ENCODE peak calls at places on chromosome 14, in seven cellular contexts. R, W, Y, T, I, U and F are unnamed samples.

GRCh38 chr14:20143911-20144310 is 5.3 kb downstream of the OR4N5 start:
- DNase-seq in R (no peak), W (no peak), Y (no peak), T (peak; percentile 21), I (no peak), U (no peak), F (no peak)

GRCh38 chr14:105375635-105376057 is 22.7 kb upstream of the TEX22 start:
- DNase-seq in R (no peak), W (no peak), Y (no peak), T (no peak), I (no peak), U (no peak), F (no peak)

GRCh38 chr14:67575684-67576083 is 24.4 kb downstream of the PIGH start:
- DNase-seq in R (no peak), W (no peak), Y (no peak), T (no peak), I (no peak), U (peak; percentile 14), F (no peak)

GRCh38 chr14:100645200-100645985 is 58.2 kb upstream of the BEGAIN start:
- DNase-seq in R (peak; percentile 84), W (peak; percentile 11), Y (peak; percentile 76), T (peak; percentile 75), I (peak; percentile 54), U (peak; percentile 82), F (peak; percentile 92)

GRCh38 chr14:55125403-55125802 is 3.6 kb upstream of the LGALS3 start:
- DNase-seq in R (no peak), W (no peak), Y (no peak), T (no peak), I (no peak), U (no peak), F (no peak)

GRCh38 chr14:102778616-102779351 is 1.5 kb downstream of the TRAF3 start:
- DNase-seq in R (no peak), W (no peak), Y (no peak), T (no peak), I (no peak), U (no peak), F (no peak)

GRCh38 chr14:78029471-78030372 is 140.5 kb upstream of the NRXN3 start:
- DNase-seq in R (no peak), W (no peak), Y (no peak), T (no peak), I (peak; percentile 31), U (peak; percentile 23), F (peak; percentile 27)

GRCh38 chr14:103543140-103543539 is 14.1 kb downstream of the TRMT61A start:
- DNase-seq in R (peak; percentile 45), W (no peak), Y (no peak), T (no peak), I (no peak), U (no peak), F (no peak)

GRCh38 chr14:71061458-71061857 is 154.2 kb downstream of the PCNX1 start:
- DNase-seq in R (no peak), W (no peak), Y (no peak), T (no peak), I (no peak), U (no peak), F (no peak)

GRCh38 chr14:32394038-32394437 is 64.9 kb downstream of the AKAP6 start:
- DNase-seq in R (no peak), W (no peak), Y (no peak), T (no peak), I (no peak), U (no peak), F (no peak)

GRCh38 chr14:32667287-32667686 is 271.4 kb upstream of the NPAS3 start:
- DNase-seq in R (no peak), W (no peak), Y (no peak), T (no peak), I (no peak), U (no peak), F (no peak)

GRCh38 chr14:49315570-49315969 is 270.6 kb downstream of the RPS29 start:
- DNase-seq in R (no peak), W (no peak), Y (no peak), T (no peak), I (no peak), U (no peak), F (no peak)

GRCh38 chr14:51849095-51849494 is 11.3 kb upstream of the GNG2 start:
- DNase-seq in R (no peak), W (no peak), Y (no peak), T (no peak), I (no peak), U (no peak), F (no peak)

GRCh38 chr14:29663281-29663801 is 264.3 kb downstream of the PRKD1 start:
- DNase-seq in R (no peak), W (no peak), Y (no peak), T (no peak), I (peak; percentile 17), U (no peak), F (no peak)

GRCh38 chr14:50344116-50344775 is 32.1 kb downstream of the DMAC2L start:
- DNase-seq in R (no peak), W (peak; percentile 74), Y (no peak), T (no peak), I (no peak), U (no peak), F (no peak)

GRCh38 chr14:79016828-79017505 is 846.8 kb downstream of the NRXN3 start:
- DNase-seq in R (no peak), W (no peak), Y (no peak), T (peak; percentile 10), I (no peak), U (no peak), F (no peak)

GRCh38 chr14:90093942-90094595 is 32.3 kb downstream of the KCNK13 start:
- DNase-seq in R (no peak), W (no peak), Y (no peak), T (no peak), I (no peak), U (no peak), F (no peak)

DNA sequence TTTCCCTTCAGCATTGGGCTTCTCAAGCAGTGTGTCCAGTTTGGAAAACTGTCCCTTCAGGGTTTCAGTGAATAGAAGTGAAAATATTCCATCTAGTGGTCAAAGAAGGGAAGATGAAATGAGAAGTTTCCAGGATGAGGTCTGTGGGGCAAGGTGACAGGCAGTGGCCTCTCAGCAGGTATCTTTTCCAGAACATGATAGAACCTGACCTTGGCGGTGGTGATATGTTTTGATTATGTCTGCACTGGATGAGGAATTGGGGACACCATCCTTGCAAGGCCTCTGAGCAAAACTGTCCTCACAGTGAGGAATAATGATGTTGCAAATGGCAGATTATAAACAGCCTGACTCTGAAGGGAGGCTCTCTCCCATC is 4.7 kb downstream of the GPX2 start:
- DNase-seq in R (no peak), W (no peak), Y (no peak), T (peak; percentile 63), I (no peak), U (no peak), F (no peak)
- TF ChIP-seq JUND in R (no peak), W (no peak), Y (no peak), T (no peak), I (no peak), U (no peak), F (no peak)

GRCh38 chr14:76716285-76716684 is 45.0 kb upstream of the VASH1 start:
- DNase-seq in R (no peak), W (no peak), Y (no peak), T (no peak), I (no peak), U (no peak), F (no peak)

GRCh38 chr14:76718306-76719075 is 42.8 kb upstream of the VASH1 start:
- DNase-seq in R (no peak), W (no peak), Y (no peak), T (no peak), I (no peak), U (no peak), F (no peak)

GRCh38 chr14:76719664-76720063 is 41.6 kb upstream of the VASH1 start:
- DNase-seq in R (no peak), W (no peak), Y (no peak), T (no peak), I (no peak), U (no peak), F (no peak)

GRCh38 chr14:76717508-76717907 is 43.8 kb upstream of the VASH1 start:
- DNase-seq in R (no peak), W (no peak), Y (no peak), T (no peak), I (no peak), U (no peak), F (no peak)

GRCh38 chr14:76720382-76720813 is 40.9 kb upstream of the VASH1 start:
- DNase-seq in R (peak; percentile 80), W (peak; percentile 34), Y (no peak), T (peak; percentile 36), I (no peak), U (peak; percentile 22), F (no peak)
- TF ChIP-seq JUND in R (no peak), W (no peak), Y (no peak), T (no peak), I (no peak), U (no peak), F (no peak)

GRCh38 chr14:61609143-61609851 is 86.0 kb upstream of the HIF1A start:
- DNase-seq in R (peak; percentile 50), W (no peak), Y (no peak), T (peak; percentile 63), I (peak; percentile 46), U (no peak), F (peak; percentile 21)

GRCh38 chr14:61610900-61611299 is 84.4 kb upstream of the HIF1A start:
- DNase-seq in R (no peak), W (no peak), Y (no peak), T (no peak), I (no peak), U (no peak), F (no peak)

GRCh38 chr14:61608245-61609142 is 86.8 kb upstream of the HIF1A start:
- DNase-seq in R (peak; percentile 52), W (no peak), Y (no peak), T (peak; percentile 71), I (no peak), U (no peak), F (peak; percentile 19)

GRCh38 chr14:61609885-61610284 is 85.4 kb upstream of the HIF1A start:
- DNase-seq in R (no peak), W (no peak), Y (no peak), T (no peak), I (no peak), U (no peak), F (no peak)

DNA sequence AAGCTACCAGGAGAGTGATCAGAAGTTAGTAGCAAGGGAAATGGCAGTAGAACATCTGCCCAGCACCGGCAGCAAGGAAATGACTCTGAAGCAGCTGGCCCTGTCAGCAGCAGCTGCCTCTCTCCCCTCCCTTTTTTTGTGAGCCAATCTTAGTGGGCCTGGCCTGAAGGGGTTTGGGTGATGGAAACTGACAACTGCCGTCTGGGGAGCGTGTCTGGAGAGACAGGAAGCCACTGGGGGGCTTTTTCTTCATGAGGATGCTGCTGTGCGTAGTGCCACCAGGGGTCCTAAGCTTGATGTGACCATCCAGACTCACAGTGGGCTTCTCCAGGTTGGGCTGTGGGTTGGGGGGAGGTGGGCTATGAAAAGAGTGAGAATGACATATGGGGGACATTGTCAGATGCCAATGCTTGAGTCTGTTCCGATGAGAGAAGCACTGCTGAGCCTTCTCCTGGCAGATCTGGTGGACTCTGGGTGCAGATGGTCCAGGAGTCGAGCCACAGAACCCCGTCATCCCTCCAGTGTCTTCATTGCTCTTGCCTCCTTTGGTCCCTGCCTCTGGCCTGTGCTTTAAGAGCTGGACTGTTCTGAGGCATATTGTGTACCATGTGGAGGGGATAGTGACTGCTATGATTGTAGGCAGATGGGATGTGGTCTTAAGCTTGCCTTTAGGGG is 87.6 kb upstream of the HIF1A start:
- DNase-seq in R (peak; percentile 66), W (no peak), Y (no peak), T (peak; percentile 15), I (no peak), U (no peak), F (no peak)
- TF ChIP-seq JUND in R (no peak), W (no peak), Y (no peak), T (no peak), I (no peak), U (no peak), F (no peak)

GRCh38 chr14:92693998-92694780 is 54.2 kb downstream of the LGMN start:
- DNase-seq in R (no peak), W (no peak), Y (peak; percentile 78), T (peak; percentile 88), I (no peak), U (no peak), F (no peak)
- TF ChIP-seq JUND in R (no peak), W (no peak), Y (peak; percentile 90), T (peak; percentile 79), I (no peak), U (peak; percentile 33), F (no peak)